ENCODE peak calls at places on chromosomes 6 and 20, in four cellular contexts. W, J, V and I are unnamed samples.

GRCh38 chr6:113584767-113585166 is 272.4 kb upstream of the MARCKS start:
- DNase-seq in J (no peak), V (no peak), W (no peak), I (no peak)

GRCh38 chr20:37231970-37232620 is 29.5 kb downstream of the GHRH start:
- DNase-seq in W (no peak), J (peak), V (no peak), I (no peak)

GRCh38 chr6:7087066-7087465 is 20.7 kb upstream of the RREB1 start:
- DNase-seq in V (no peak), W (no peak), J (no peak), I (no peak)

GRCh38 chr6:128740951-128741350 is 142.0 kb upstream of the LAMA2 start:
- DNase-seq in W (no peak), V (no peak), J (no peak), I (no peak)

GRCh38 chr6:111804627-111805235 is 68.5 kb downstream of the FYN start:
- DNase-seq in V (no peak), J (no peak), W (no peak), I (peak)

GRCh38 chr20:32234135-32234808 is 26.6 kb downstream of the POFUT1 start:
- DNase-seq in J (no peak), W (no peak), V (no peak), I (no peak)

GRCh38 chr20:37567671-37568588 is 40.3 kb upstream of the BLCAP start:
- DNase-seq in V (no peak), J (no peak), W (peak), I (no peak)

GRCh38 chr6:126812651-126813050 is 305.8 kb upstream of the RSPO3 start:
- DNase-seq in V (no peak), W (no peak), J (no peak), I (no peak)

GRCh38 chr6:170238741-170239565 is 51.9 kb downstream of the DLL1 start:
- DNase-seq in J (no peak), V (no peak), W (no peak), I (no peak)

GRCh38 chr6:112270756-112271155 is 16.4 kb upstream of the LAMA4 start:
- DNase-seq in J (no peak), V (no peak), W (no peak), I (no peak)

GRCh38 chr6:14037402-14038277 is 79.9 kb upstream of the CD83 start:
- DNase-seq in W (no peak), J (no peak), V (no peak), I (peak)

GRCh38 chr6:322940-323729 is 30.8 kb downstream of the DUSP22 start:
- DNase-seq in J (no peak), W (no peak), V (no peak), I (no peak)

GRCh38 chr6:163790296-163790840 is 375.9 kb downstream of the QKI start:
- DNase-seq in W (no peak), V (no peak), J (no peak), I (no peak)

GRCh38 chr6:155185544-155185943 is 78.3 kb upstream of the CLDN20 start:
- DNase-seq in V (no peak), J (no peak), W (peak), I (no peak)

GRCh38 chr6:37615564-37616340 is 81.9 kb downstream of the MDGA1 start:
- DNase-seq in J (no peak), W (no peak), V (no peak), I (peak)

GRCh38 chr6:12296255-12296573 is 6.1 kb downstream of the EDN1 start:
- DNase-seq in V (peak), J (no peak), W (no peak), I (no peak)

GRCh38 chr6:46926481-46926880 is 4.7 kb upstream of the ADGRF5 start:
- DNase-seq in W (no peak), J (no peak), V (no peak), I (no peak)

GRCh38 chr6:842141-842540 is 149.2 kb upstream of the EXOC2 start:
- DNase-seq in W (no peak), J (no peak), V (no peak), I (no peak)

GRCh38 chr20:41499961-41500725 is 118.0 kb downstream of the CHD6 start:
- DNase-seq in J (no peak), W (no peak), V (no peak), I (no peak)

GRCh38 chr6:151993364-151993763 is 185.9 kb downstream of the ESR1 start:
- DNase-seq in J (no peak), V (no peak), W (no peak), I (no peak)

GRCh38 chr6:146028250-146028789 is 542 bp upstream of the GRM1 start:
- DNase-seq in J (peak), W (peak), V (peak), I (peak)

GRCh38 chr6:166691741-166692140 is 64.7 kb upstream of the RPS6KA2 start:
- DNase-seq in V (no peak), W (no peak), J (no peak), I (no peak)

GRCh38 chr6:123953920-123954319 is 150.3 kb downstream of the NKAIN2 start:
- DNase-seq in J (no peak), V (no peak), W (no peak), I (no peak)

GRCh38 chr6:130320908-130321307 is 44.9 kb upstream of the TMEM200A start:
- DNase-seq in W (no peak), V (no peak), J (no peak), I (no peak)

GRCh38 chr6:133698272-133698671 is 190.6 kb upstream of the TCF21 start:
- DNase-seq in W (no peak), V (no peak), J (no peak), I (no peak)

DNA sequence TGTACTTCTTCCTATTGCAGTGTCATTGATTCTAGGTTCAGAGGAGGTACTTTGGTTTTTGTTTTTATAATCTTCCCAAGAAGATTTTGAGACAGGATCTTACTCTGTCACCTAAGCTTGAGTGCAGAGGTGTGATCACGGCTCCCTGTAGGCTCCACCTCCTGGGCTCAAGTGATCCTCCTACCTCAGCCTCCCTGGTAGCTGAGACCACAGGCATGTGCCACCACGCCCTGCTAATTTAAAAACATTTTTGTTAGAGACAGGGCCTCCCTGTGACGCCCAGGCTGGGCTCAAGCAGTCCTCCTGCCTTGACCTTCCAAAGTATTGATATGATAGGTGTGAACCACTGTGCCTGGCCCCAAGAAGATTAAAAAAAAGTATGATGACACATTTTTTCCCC is 3.4 kb upstream of the SLC17A5 start:
- DNase-seq in J (no peak), V (no peak), W (no peak), I (no peak)
- TF ChIP-seq FOXJ3 in J (no peak), V (no peak), W (no peak), I (no peak)

DNA sequence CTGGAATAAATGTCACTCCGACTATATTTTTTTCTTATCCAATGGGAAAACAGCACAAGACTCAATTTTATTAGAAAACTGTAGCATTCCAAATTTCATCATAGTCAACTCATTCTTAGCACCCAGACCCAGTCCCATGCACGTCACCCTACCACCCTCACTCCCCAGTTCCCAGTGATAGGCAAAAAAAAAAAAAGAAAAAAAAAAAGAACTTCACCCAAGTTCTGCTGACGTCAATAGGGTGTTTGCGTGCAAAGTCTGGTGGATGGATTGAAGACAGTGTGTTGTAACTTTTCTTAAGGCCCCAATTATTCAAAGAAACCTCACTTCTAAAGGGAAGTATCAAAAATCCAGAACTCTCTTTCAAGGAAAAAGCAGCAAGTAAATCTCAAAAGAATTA is 213.9 kb upstream of the PRDM1 start:
- DNase-seq in V (no peak), J (no peak), W (no peak), I (no peak)
- TF ChIP-seq FOXJ3 in V (no peak), J (no peak), W (no peak), I (no peak)

DNA sequence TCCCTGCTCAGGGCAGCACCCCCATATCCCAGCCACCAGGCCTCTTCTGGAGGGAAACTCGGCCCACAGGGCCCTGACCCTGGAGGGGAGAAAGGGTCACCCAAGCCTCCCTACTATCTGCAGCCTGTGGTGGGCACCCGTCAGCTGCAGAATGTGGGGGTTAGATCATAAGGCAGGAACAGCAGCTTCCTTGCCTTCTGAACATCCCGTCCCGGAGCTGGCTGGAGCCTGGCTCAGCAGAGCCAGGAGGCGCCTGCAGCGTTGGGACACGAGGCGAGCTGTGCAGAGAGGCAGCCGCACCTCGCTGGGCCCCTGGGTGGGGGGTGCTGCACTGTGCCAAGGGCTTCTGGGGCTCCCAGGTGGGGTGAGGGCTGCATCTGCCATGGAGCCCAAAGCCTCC is 63.9 kb upstream of the GATA5 start:
- DNase-seq in W (no peak), V (no peak), J (no peak), I (no peak)
- TF ChIP-seq FOXJ3 in W (no peak), V (no peak), J (no peak), I (no peak)

DNA sequence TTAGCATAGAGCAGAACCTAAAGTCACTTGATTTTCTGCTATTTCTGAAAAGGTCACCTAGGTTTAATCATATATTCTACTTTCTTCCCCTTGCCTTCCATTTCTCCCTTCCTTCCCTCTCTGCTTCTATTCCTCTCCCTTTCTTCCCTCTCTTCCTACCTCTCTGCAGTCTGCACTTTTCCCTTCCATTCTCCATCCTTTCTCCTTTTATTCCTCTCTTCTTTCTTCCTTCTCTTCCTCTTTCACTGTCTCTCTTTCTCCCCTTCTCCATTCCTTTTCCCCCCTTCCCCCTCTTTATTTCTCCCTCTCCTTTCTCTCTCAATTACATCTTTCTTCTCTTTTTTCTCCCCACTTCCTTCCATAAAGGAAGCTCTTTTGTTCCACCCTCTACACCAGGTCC is 1049.8 kb upstream of the FLRT3 start:
- DNase-seq in V (no peak), W (no peak), J (no peak), I (no peak)
- TF ChIP-seq FOXJ3 in V (no peak), W (no peak), J (no peak), I (no peak)

GRCh38 chr6:76026101-76026500 is 46.4 kb downstream of the IMPG1 start:
- DNase-seq in J (no peak), V (no peak), W (peak), I (no peak)
- TF ChIP-seq FOXJ3 in J (no peak), V (no peak), W (no peak), I (no peak)

GRCh38 chr20:58389324-58389967 is 417 bp downstream of the VAPB start:
- DNase-seq in W (peak), J (peak), V (peak), I (peak)
- TF ChIP-seq FOXJ3 in W (no peak), J (no peak), V (no peak), I (no peak)

GRCh38 chr6:34887753-34888440 is at the start of gene TAF11:
- DNase-seq in V (peak), J (peak), W (peak), I (peak)

GRCh38 chr6:34891296-34891695 is 2.2 kb downstream of the ANKS1A start:
- DNase-seq in J (no peak), V (no peak), W (no peak), I (no peak)

GRCh38 chr6:34888874-34889555 is at the start of gene ANKS1A:
- DNase-seq in V (peak), J (peak), W (peak), I (peak)

GRCh38 chr6:34890526-34890910 is 1.5 kb downstream of the ANKS1A start:
- DNase-seq in J (no peak), V (no peak), W (no peak), I (no peak)

DNA sequence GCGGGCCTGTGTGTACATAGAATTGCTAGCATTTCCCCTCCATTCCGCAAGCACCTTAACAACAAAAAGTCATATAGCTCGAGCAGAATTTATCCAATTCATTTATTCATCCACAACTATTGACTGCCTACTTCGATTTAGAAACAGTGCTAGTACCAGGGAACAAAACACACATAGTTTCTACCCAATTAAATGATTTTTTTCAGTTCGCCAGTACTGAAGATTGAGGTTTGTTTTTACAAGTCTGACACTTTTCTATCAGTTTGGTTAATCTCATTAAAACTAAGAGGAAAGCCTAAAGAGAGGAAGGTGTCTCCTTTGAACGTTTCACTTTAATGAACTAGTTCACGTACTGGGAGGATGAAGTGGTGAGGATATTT is 589 bp upstream of the TAF11 start:
- DNase-seq in J (no peak), V (no peak), W (no peak), I (no peak)
- TF ChIP-seq FOXJ3 in J (no peak), V (no peak), W (no peak), I (no peak)